ENCODE peak calls at places on chromosomes 12 and 14, in eight cellular contexts. One of them, this sample, is unnamed.

GRCh38 chr14:22489247-22489551 is 99.8 kb downstream of the DAD1 start:
- DNase-seq in amniotic stem cell: no peak
- DNase-seq in tibial artery: no peak
- DNase-seq in GM10248: no peak
- DNase-seq in NCI-H774: no peak
- DNase-seq in activated B cell treated with CpG ODN at 0.5 μM for 24 hours: no peak
- DNase-seq in activated CD8-positive, alpha-beta memory T cell treated with anti-CD3 and anti-CD28 coated beads for 24 hours: no peak
- DNase-seq in aorta: no peak
- DNase-seq in this sample: no peak

GRCh38 chr12:79098530-79098929 is 234.0 kb downstream of the SYT1 start:
- DNase-seq in activated B cell treated with CpG ODN at 0.5 μM for 24 hours: no peak
- DNase-seq in amniotic stem cell: no peak
- DNase-seq in activated CD8-positive, alpha-beta memory T cell treated with anti-CD3 and anti-CD28 coated beads for 24 hours: no peak
- DNase-seq in NCI-H774: no peak
- DNase-seq in tibial artery: no peak
- DNase-seq in GM10248: no peak
- DNase-seq in aorta: no peak
- DNase-seq in this sample: no peak

GRCh38 chr12:52867636-52868035 is 18.8 kb upstream of the KRT78 start:
- DNase-seq in activated CD8-positive, alpha-beta memory T cell treated with anti-CD3 and anti-CD28 coated beads for 24 hours: no peak
- DNase-seq in NCI-H774: no peak
- DNase-seq in GM10248: no peak
- DNase-seq in aorta: peak; percentile 88
- DNase-seq in amniotic stem cell: no peak
- DNase-seq in activated B cell treated with CpG ODN at 0.5 μM for 24 hours: no peak
- DNase-seq in tibial artery: peak; percentile 74
- DNase-seq in this sample: no peak

GRCh38 chr12:112190626-112191025 is 65.3 kb downstream of the TRAFD1 start:
- DNase-seq in GM10248: no peak
- DNase-seq in activated B cell treated with CpG ODN at 0.5 μM for 24 hours: no peak
- DNase-seq in tibial artery: no peak
- DNase-seq in amniotic stem cell: no peak
- DNase-seq in activated CD8-positive, alpha-beta memory T cell treated with anti-CD3 and anti-CD28 coated beads for 24 hours: no peak
- DNase-seq in NCI-H774: peak; percentile 64
- DNase-seq in aorta: no peak
- DNase-seq in this sample: no peak

GRCh38 chr14:105879503-105879866 is 353.1 kb downstream of the TMEM121 start:
- DNase-seq in GM10248: no peak
- DNase-seq in tibial artery: no peak
- DNase-seq in activated B cell treated with CpG ODN at 0.5 μM for 24 hours: no peak
- DNase-seq in amniotic stem cell: no peak
- DNase-seq in activated CD8-positive, alpha-beta memory T cell treated with anti-CD3 and anti-CD28 coated beads for 24 hours: no peak
- DNase-seq in NCI-H774: no peak
- DNase-seq in aorta: no peak
- DNase-seq in this sample: no peak

GRCh38 chr14:63045612-63046320 is 508 bp upstream of the KCNH5 start:
- DNase-seq in amniotic stem cell: no peak
- DNase-seq in activated CD8-positive, alpha-beta memory T cell treated with anti-CD3 and anti-CD28 coated beads for 24 hours: no peak
- DNase-seq in GM10248: peak; percentile 9
- DNase-seq in activated B cell treated with CpG ODN at 0.5 μM for 24 hours: no peak
- DNase-seq in NCI-H774: peak; percentile 46
- DNase-seq in aorta: no peak
- DNase-seq in tibial artery: no peak
- DNase-seq in this sample: no peak

GRCh38 chr12:19402211-19402610 is 37.1 kb upstream of the AEBP2 start:
- DNase-seq in amniotic stem cell: no peak
- DNase-seq in NCI-H774: no peak
- DNase-seq in GM10248: no peak
- DNase-seq in aorta: no peak
- DNase-seq in activated B cell treated with CpG ODN at 0.5 μM for 24 hours: no peak
- DNase-seq in activated CD8-positive, alpha-beta memory T cell treated with anti-CD3 and anti-CD28 coated beads for 24 hours: no peak
- DNase-seq in tibial artery: no peak
- DNase-seq in this sample: no peak

GRCh38 chr14:104357689-104358527 is 219.5 kb downstream of the KIF26A start:
- DNase-seq in NCI-H774: no peak
- DNase-seq in GM10248: no peak
- DNase-seq in aorta: peak; percentile 32
- DNase-seq in tibial artery: peak; percentile 12
- DNase-seq in activated B cell treated with CpG ODN at 0.5 μM for 24 hours: no peak
- DNase-seq in amniotic stem cell: no peak
- DNase-seq in activated CD8-positive, alpha-beta memory T cell treated with anti-CD3 and anti-CD28 coated beads for 24 hours: no peak
- DNase-seq in this sample: no peak

GRCh38 chr12:67649165-67650126 is 901 bp downstream of the DYRK2 start:
- DNase-seq in activated CD8-positive, alpha-beta memory T cell treated with anti-CD3 and anti-CD28 coated beads for 24 hours: peak; percentile 81
- DNase-seq in activated B cell treated with CpG ODN at 0.5 μM for 24 hours: peak; percentile 40
- DNase-seq in tibial artery: no peak
- DNase-seq in GM10248: peak; percentile 57
- DNase-seq in amniotic stem cell: no peak
- DNase-seq in NCI-H774: peak; percentile 41
- DNase-seq in aorta: peak; percentile 66
- DNase-seq in this sample: no peak

GRCh38 chr14:104283197-104284106 is 145.1 kb downstream of the KIF26A start:
- DNase-seq in activated B cell treated with CpG ODN at 0.5 μM for 24 hours: no peak
- DNase-seq in aorta: no peak
- DNase-seq in activated CD8-positive, alpha-beta memory T cell treated with anti-CD3 and anti-CD28 coated beads for 24 hours: no peak
- DNase-seq in NCI-H774: no peak
- DNase-seq in tibial artery: peak; percentile 12
- DNase-seq in amniotic stem cell: no peak
- DNase-seq in GM10248: no peak
- DNase-seq in this sample: no peak

GRCh38 chr12:109719123-109720022 is 5.7 kb downstream of the FAM222A start:
- DNase-seq in amniotic stem cell: no peak
- DNase-seq in GM10248: no peak
- DNase-seq in activated B cell treated with CpG ODN at 0.5 μM for 24 hours: no peak
- DNase-seq in tibial artery: no peak
- DNase-seq in NCI-H774: no peak
- DNase-seq in aorta: no peak
- DNase-seq in activated CD8-positive, alpha-beta memory T cell treated with anti-CD3 and anti-CD28 coated beads for 24 hours: no peak
- DNase-seq in this sample: no peak

GRCh38 chr12:97380440-97380839 is 82.2 kb upstream of the RMST start:
- DNase-seq in aorta: no peak
- DNase-seq in GM10248: no peak
- DNase-seq in NCI-H774: no peak
- DNase-seq in tibial artery: no peak
- DNase-seq in activated CD8-positive, alpha-beta memory T cell treated with anti-CD3 and anti-CD28 coated beads for 24 hours: no peak
- DNase-seq in activated B cell treated with CpG ODN at 0.5 μM for 24 hours: no peak
- DNase-seq in amniotic stem cell: no peak
- DNase-seq in this sample: no peak

GRCh38 chr14:50082784-50083466 is 33.4 kb downstream of the VCPKMT start:
- DNase-seq in GM10248: peak; percentile 84
- DNase-seq in activated CD8-positive, alpha-beta memory T cell treated with anti-CD3 and anti-CD28 coated beads for 24 hours: peak; percentile 87
- DNase-seq in tibial artery: no peak
- DNase-seq in amniotic stem cell: no peak
- DNase-seq in activated B cell treated with CpG ODN at 0.5 μM for 24 hours: peak; percentile 45
- DNase-seq in aorta: peak; percentile 66
- DNase-seq in NCI-H774: no peak
- DNase-seq in this sample: no peak

GRCh38 chr12:52333321-52333720 is 12.1 kb upstream of the KRT83 start:
- DNase-seq in tibial artery: no peak
- DNase-seq in NCI-H774: no peak
- DNase-seq in activated B cell treated with CpG ODN at 0.5 μM for 24 hours: no peak
- DNase-seq in activated CD8-positive, alpha-beta memory T cell treated with anti-CD3 and anti-CD28 coated beads for 24 hours: no peak
- DNase-seq in GM10248: no peak
- DNase-seq in amniotic stem cell: no peak
- DNase-seq in aorta: no peak
- DNase-seq in this sample: no peak

GRCh38 chr12:39646963-39647362 is 27.4 kb upstream of the ABCD2 start:
- DNase-seq in amniotic stem cell: no peak
- DNase-seq in activated B cell treated with CpG ODN at 0.5 μM for 24 hours: no peak
- DNase-seq in aorta: no peak
- DNase-seq in tibial artery: no peak
- DNase-seq in GM10248: no peak
- DNase-seq in NCI-H774: no peak
- DNase-seq in activated CD8-positive, alpha-beta memory T cell treated with anti-CD3 and anti-CD28 coated beads for 24 hours: no peak
- DNase-seq in this sample: no peak

GRCh38 chr12:87995581-87996178 is 33.5 kb downstream of the C12orf50 start:
- DNase-seq in NCI-H774: peak; percentile 73
- DNase-seq in activated CD8-positive, alpha-beta memory T cell treated with anti-CD3 and anti-CD28 coated beads for 24 hours: peak; percentile 68
- DNase-seq in tibial artery: peak; percentile 50
- DNase-seq in aorta: peak; percentile 57
- DNase-seq in GM10248: peak; percentile 26
- DNase-seq in amniotic stem cell: peak; percentile 66
- DNase-seq in activated B cell treated with CpG ODN at 0.5 μM for 24 hours: no peak
- DNase-seq in this sample: peak; percentile 51

GRCh38 chr12:46661161-46661845 is 164.5 kb downstream of the SLC38A4 start:
- DNase-seq in amniotic stem cell: peak; percentile 78
- DNase-seq in tibial artery: peak; percentile 29
- DNase-seq in NCI-H774: peak; percentile 61
- DNase-seq in GM10248: peak; percentile 40
- DNase-seq in aorta: no peak
- DNase-seq in activated B cell treated with CpG ODN at 0.5 μM for 24 hours: no peak
- DNase-seq in activated CD8-positive, alpha-beta memory T cell treated with anti-CD3 and anti-CD28 coated beads for 24 hours: no peak
- DNase-seq in this sample: no peak

GRCh38 chr12:113149361-113150150 is at the start of gene CFAP73:
- DNase-seq in activated B cell treated with CpG ODN at 0.5 μM for 24 hours: no peak
- DNase-seq in amniotic stem cell: peak; percentile 53
- DNase-seq in GM10248: no peak
- DNase-seq in activated CD8-positive, alpha-beta memory T cell treated with anti-CD3 and anti-CD28 coated beads for 24 hours: no peak
- DNase-seq in aorta: peak; percentile 76
- DNase-seq in tibial artery: no peak
- DNase-seq in NCI-H774: peak; percentile 88
- DNase-seq in this sample: peak; percentile 47

GRCh38 chr12:70982991-70983390 is 62.5 kb upstream of the PTPRR start:
- DNase-seq in GM10248: no peak
- DNase-seq in tibial artery: no peak
- DNase-seq in activated CD8-positive, alpha-beta memory T cell treated with anti-CD3 and anti-CD28 coated beads for 24 hours: no peak
- DNase-seq in amniotic stem cell: no peak
- DNase-seq in activated B cell treated with CpG ODN at 0.5 μM for 24 hours: no peak
- DNase-seq in NCI-H774: no peak
- DNase-seq in aorta: no peak
- DNase-seq in this sample: no peak

GRCh38 chr12:65885312-65885711 is 61.0 kb downstream of the HMGA2 start:
- DNase-seq in amniotic stem cell: no peak
- DNase-seq in tibial artery: peak; percentile 38
- DNase-seq in activated B cell treated with CpG ODN at 0.5 μM for 24 hours: no peak
- DNase-seq in activated CD8-positive, alpha-beta memory T cell treated with anti-CD3 and anti-CD28 coated beads for 24 hours: no peak
- DNase-seq in GM10248: no peak
- DNase-seq in aorta: no peak
- DNase-seq in NCI-H774: no peak
- DNase-seq in this sample: no peak

GRCh38 chr12:109999983-110000505 is 814 bp downstream of the ANKRD13A start:
- DNase-seq in activated B cell treated with CpG ODN at 0.5 μM for 24 hours: no peak
- DNase-seq in GM10248: no peak
- DNase-seq in tibial artery: peak; percentile 31
- DNase-seq in amniotic stem cell: peak; percentile 34
- DNase-seq in activated CD8-positive, alpha-beta memory T cell treated with anti-CD3 and anti-CD28 coated beads for 24 hours: no peak
- DNase-seq in aorta: peak; percentile 65
- DNase-seq in NCI-H774: no peak
- DNase-seq in this sample: peak; percentile 42

GRCh38 chr12:132186857-132187620 is 42.8 kb downstream of the NOC4L start:
- DNase-seq in amniotic stem cell: no peak
- DNase-seq in aorta: no peak
- DNase-seq in activated CD8-positive, alpha-beta memory T cell treated with anti-CD3 and anti-CD28 coated beads for 24 hours: peak; percentile 72
- DNase-seq in activated B cell treated with CpG ODN at 0.5 μM for 24 hours: no peak
- DNase-seq in NCI-H774: no peak
- DNase-seq in tibial artery: no peak
- DNase-seq in GM10248: no peak
- DNase-seq in this sample: no peak

GRCh38 chr12:54603173-54603814 is 14.8 kb upstream of the PPP1R1A start:
- DNase-seq in aorta: peak; percentile 68
- DNase-seq in GM10248: peak; percentile 78
- DNase-seq in tibial artery: peak; percentile 53
- DNase-seq in amniotic stem cell: peak; percentile 41
- DNase-seq in NCI-H774: peak; percentile 52
- DNase-seq in activated B cell treated with CpG ODN at 0.5 μM for 24 hours: no peak
- DNase-seq in activated CD8-positive, alpha-beta memory T cell treated with anti-CD3 and anti-CD28 coated beads for 24 hours: peak; percentile 81
- DNase-seq in this sample: peak; percentile 69

GRCh38 chr14:100419856-100420255 is 96.7 kb downstream of the SLC25A47 start:
- DNase-seq in tibial artery: no peak
- DNase-seq in amniotic stem cell: no peak
- DNase-seq in NCI-H774: no peak
- DNase-seq in activated CD8-positive, alpha-beta memory T cell treated with anti-CD3 and anti-CD28 coated beads for 24 hours: no peak
- DNase-seq in GM10248: no peak
- DNase-seq in aorta: no peak
- DNase-seq in activated B cell treated with CpG ODN at 0.5 μM for 24 hours: no peak
- DNase-seq in this sample: no peak

GRCh38 chr12:95623554-95624170 is 72.4 kb upstream of the USP44 start:
- DNase-seq in activated CD8-positive, alpha-beta memory T cell treated with anti-CD3 and anti-CD28 coated beads for 24 hours: no peak
- DNase-seq in activated B cell treated with CpG ODN at 0.5 μM for 24 hours: no peak
- DNase-seq in aorta: peak; percentile 82
- DNase-seq in GM10248: peak; percentile 64
- DNase-seq in NCI-H774: no peak
- DNase-seq in amniotic stem cell: peak; percentile 69
- DNase-seq in tibial artery: peak; percentile 51
- DNase-seq in this sample: peak; percentile 78

GRCh38 chr14:81446279-81447007 is 46.3 kb upstream of the STON2 start:
- DNase-seq in GM10248: no peak
- DNase-seq in activated CD8-positive, alpha-beta memory T cell treated with anti-CD3 and anti-CD28 coated beads for 24 hours: no peak
- DNase-seq in activated B cell treated with CpG ODN at 0.5 μM for 24 hours: no peak
- DNase-seq in NCI-H774: no peak
- DNase-seq in aorta: no peak
- DNase-seq in tibial artery: no peak
- DNase-seq in amniotic stem cell: no peak
- DNase-seq in this sample: no peak

GRCh38 chr12:45232771-45233372 is 17.0 kb downstream of the ANO6 start:
- DNase-seq in aorta: peak; percentile 81
- DNase-seq in NCI-H774: no peak
- DNase-seq in activated CD8-positive, alpha-beta memory T cell treated with anti-CD3 and anti-CD28 coated beads for 24 hours: no peak
- DNase-seq in GM10248: peak; percentile 25
- DNase-seq in amniotic stem cell: peak; percentile 83
- DNase-seq in activated B cell treated with CpG ODN at 0.5 μM for 24 hours: no peak
- DNase-seq in tibial artery: peak; percentile 52
- DNase-seq in this sample: peak; percentile 61

GRCh38 chr14:104856869-104857860 is 7.9 kb upstream of the CEP170B start:
- DNase-seq in GM10248: no peak
- DNase-seq in activated B cell treated with CpG ODN at 0.5 μM for 24 hours: no peak
- DNase-seq in activated CD8-positive, alpha-beta memory T cell treated with anti-CD3 and anti-CD28 coated beads for 24 hours: no peak
- DNase-seq in amniotic stem cell: no peak
- DNase-seq in tibial artery: no peak
- DNase-seq in aorta: no peak
- DNase-seq in NCI-H774: no peak
- DNase-seq in this sample: no peak

GRCh38 chr14:86501611-86502010 is 971.7 kb downstream of the FLRT2 start:
- DNase-seq in activated CD8-positive, alpha-beta memory T cell treated with anti-CD3 and anti-CD28 coated beads for 24 hours: no peak
- DNase-seq in tibial artery: no peak
- DNase-seq in aorta: no peak
- DNase-seq in amniotic stem cell: no peak
- DNase-seq in NCI-H774: no peak
- DNase-seq in activated B cell treated with CpG ODN at 0.5 μM for 24 hours: no peak
- DNase-seq in GM10248: no peak
- DNase-seq in this sample: no peak

GRCh38 chr14:56608682-56609081 is 29.1 kb downstream of the TMEM260 start:
- DNase-seq in NCI-H774: no peak
- DNase-seq in activated B cell treated with CpG ODN at 0.5 μM for 24 hours: no peak
- DNase-seq in activated CD8-positive, alpha-beta memory T cell treated with anti-CD3 and anti-CD28 coated beads for 24 hours: no peak
- DNase-seq in amniotic stem cell: no peak
- DNase-seq in tibial artery: no peak
- DNase-seq in GM10248: no peak
- DNase-seq in aorta: no peak
- DNase-seq in this sample: no peak

GRCh38 chr12:80320121-80320678 is 123.8 kb upstream of the PTPRQ start:
- DNase-seq in aorta: no peak
- DNase-seq in tibial artery: no peak
- DNase-seq in activated CD8-positive, alpha-beta memory T cell treated with anti-CD3 and anti-CD28 coated beads for 24 hours: no peak
- DNase-seq in GM10248: no peak
- DNase-seq in amniotic stem cell: no peak
- DNase-seq in activated B cell treated with CpG ODN at 0.5 μM for 24 hours: no peak
- DNase-seq in NCI-H774: no peak
- DNase-seq in this sample: no peak

GRCh38 chr12:122356192-122356635 is 66.3 kb downstream of the CLIP1 start:
- DNase-seq in activated B cell treated with CpG ODN at 0.5 μM for 24 hours: no peak
- DNase-seq in activated CD8-positive, alpha-beta memory T cell treated with anti-CD3 and anti-CD28 coated beads for 24 hours: peak; percentile 69
- DNase-seq in aorta: no peak
- DNase-seq in GM10248: peak; percentile 70
- DNase-seq in tibial artery: peak; percentile 41
- DNase-seq in amniotic stem cell: peak; percentile 42
- DNase-seq in NCI-H774: peak; percentile 38
- DNase-seq in this sample: no peak

GRCh38 chr12:95637471-95638155 is 86.3 kb upstream of the USP44 start:
- DNase-seq in tibial artery: no peak
- DNase-seq in GM10248: no peak
- DNase-seq in amniotic stem cell: peak; percentile 80
- DNase-seq in aorta: no peak
- DNase-seq in activated CD8-positive, alpha-beta memory T cell treated with anti-CD3 and anti-CD28 coated beads for 24 hours: no peak
- DNase-seq in activated B cell treated with CpG ODN at 0.5 μM for 24 hours: no peak
- DNase-seq in NCI-H774: no peak
- DNase-seq in this sample: no peak

GRCh38 chr12:122062832-122063690 is 15.5 kb upstream of the MLXIP start:
- DNase-seq in activated CD8-positive, alpha-beta memory T cell treated with anti-CD3 and anti-CD28 coated beads for 24 hours: no peak
- DNase-seq in tibial artery: peak; percentile 68
- DNase-seq in amniotic stem cell: peak; percentile 37
- DNase-seq in activated B cell treated with CpG ODN at 0.5 μM for 24 hours: no peak
- DNase-seq in NCI-H774: peak; percentile 68
- DNase-seq in GM10248: no peak
- DNase-seq in aorta: peak; percentile 76
- DNase-seq in this sample: no peak